ENCODE peak calls at places on chromosomes 11 and 22, in ten cellular contexts. Z is PC-3, H is endothelial cell, N is endothelial cell of umbilical vein, W is lower lobe of right lung, F is spleen, V is D721Med, K is brain microvascular endothelial cell, U is fibroblast of the aortic adventitia, C is fibroblast of pulmonary artery. A is an unnamed sample.

GRCh38 chr11:69012092-69013008 is 696 bp downstream of the MRGPRF start:
- DNase-seq in Z (no peak), H (no peak), N (no peak), W (peak), F (peak), V (no peak), K (no peak), U (peak), C (no peak), A (no peak)

GRCh38 chr22:47032956-47033647 is 270.7 kb downstream of the TBC1D22A start:
- DNase-seq in Z (no peak), H (no peak), N (no peak), W (peak), F (peak), V (no peak), K (no peak), U (no peak), C (no peak), A (no peak)

GRCh38 chr22:22720201-22720723 is 75.8 kb downstream of the GGTLC2 start:
- DNase-seq in Z (peak), H (peak), N (peak), W (no peak), F (no peak), V (no peak), K (peak), U (peak), C (peak), A (peak)

GRCh38 chr11:116537121-116537520 is 235.7 kb downstream of the BUD13 start:
- DNase-seq in Z (no peak), H (no peak), N (no peak), W (no peak), F (no peak), V (no peak), K (no peak), U (no peak), C (no peak), A (no peak)

GRCh38 chr22:48683640-48684039 is 1144.0 kb downstream of the BRD1 start:
- DNase-seq in Z (no peak), H (no peak), N (no peak), W (no peak), F (no peak), V (no peak), K (no peak), U (no peak), C (no peak), A (no peak)

GRCh38 chr11:111541209-111542061 is 915 bp downstream of the LAYN start:
- DNase-seq in Z (no peak), H (peak), N (peak), W (peak), F (peak), V (no peak), K (peak), U (peak), C (peak), A (peak)

GRCh38 chr22:40026641-40027040 is 31.9 kb downstream of the FAM83F start:
- DNase-seq in Z (no peak), H (no peak), N (no peak), W (no peak), F (peak), V (no peak), K (no peak), U (no peak), C (no peak), A (no peak)

GRCh38 chr11:125389339-125390166 is 106.5 kb downstream of the FEZ1 start:
- DNase-seq in Z (no peak), H (no peak), N (no peak), W (no peak), F (peak), V (no peak), K (no peak), U (no peak), C (no peak), A (no peak)

GRCh38 chr11:102116453-102117205 is 6.4 kb downstream of the YAP1 start:
- DNase-seq in Z (no peak), H (no peak), N (no peak), W (no peak), F (no peak), V (no peak), K (no peak), U (peak), C (peak), A (no peak)

GRCh38 chr11:43547900-43548381 is 132.6 kb upstream of the HSD17B12 start:
- DNase-seq in Z (no peak), H (no peak), N (no peak), W (no peak), F (no peak), V (no peak), K (no peak), U (no peak), C (no peak), A (no peak)

GRCh38 chr11:117519170-117519569 is 191.5 kb downstream of the CEP164 start:
- DNase-seq in Z (no peak), H (no peak), N (no peak), W (peak), F (no peak), V (peak), K (no peak), U (no peak), C (no peak), A (no peak)

GRCh38 chr22:32340437-32340836 is 17.2 kb upstream of the RFPL3 start:
- DNase-seq in Z (no peak), H (no peak), N (no peak), W (no peak), F (no peak), V (no peak), K (no peak), U (no peak), C (no peak), A (no peak)

GRCh38 chr22:48886604-48887393 is 940.9 kb downstream of the BRD1 start:
- DNase-seq in Z (no peak), H (no peak), N (no peak), W (peak), F (peak), V (no peak), K (no peak), U (no peak), C (no peak), A (no peak)

GRCh38 chr11:57203359-57203758 is 21.6 kb downstream of the LRRC55 start:
- DNase-seq in Z (no peak), H (no peak), N (peak), W (no peak), F (no peak), V (no peak), K (no peak), U (peak), C (peak), A (no peak)

GRCh38 chr11:62552931-62553838 is 6.6 kb upstream of the AHNAK start:
- DNase-seq in Z (peak), H (peak), N (peak), W (peak), F (peak), V (no peak), K (peak), U (peak), C (peak), A (no peak)

GRCh38 chr11:2041963-2042362 is 44.3 kb upstream of the H19 start:
- DNase-seq in Z (no peak), H (no peak), N (no peak), W (no peak), F (no peak), V (no peak), K (no peak), U (no peak), C (no peak), A (no peak)

DNA sequence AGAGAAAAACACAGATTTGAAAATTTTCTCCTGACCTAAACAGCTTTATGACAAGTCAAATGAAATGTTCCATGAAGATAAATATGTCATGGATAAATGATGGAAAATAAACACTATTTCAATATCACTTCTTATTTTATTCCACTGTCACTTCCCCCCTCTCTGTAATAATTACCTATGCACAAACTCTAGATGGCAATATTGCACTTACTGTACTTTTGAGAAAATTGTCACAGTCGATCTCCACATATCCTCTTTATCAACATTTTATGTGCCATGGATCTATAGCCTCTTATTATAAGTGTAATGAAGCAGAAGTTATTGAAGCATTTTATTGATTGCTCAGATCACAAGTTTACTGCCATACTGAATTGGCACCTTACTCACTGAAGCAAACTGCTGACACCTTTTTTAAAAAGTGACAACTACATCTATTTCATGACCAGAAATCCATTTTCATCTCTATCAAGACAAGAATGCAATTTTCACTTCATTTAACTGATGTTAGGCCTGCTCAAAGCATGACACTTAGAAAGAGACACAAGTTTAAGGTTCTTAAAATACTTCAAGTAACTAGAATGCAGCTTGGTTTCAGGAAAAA is 133.4 kb downstream of the DCDC1 start:
- DNase-seq in Z (peak), H (no peak), N (peak), W (no peak), F (no peak), V (no peak), K (no peak), U (peak), C (peak), A (no peak)
- TF ChIP-seq CTCF in Z (peak), H (no peak), N (no peak), W (peak), F (no peak), V (peak), K (peak), U (peak), C (peak), A (no peak)

DNA sequence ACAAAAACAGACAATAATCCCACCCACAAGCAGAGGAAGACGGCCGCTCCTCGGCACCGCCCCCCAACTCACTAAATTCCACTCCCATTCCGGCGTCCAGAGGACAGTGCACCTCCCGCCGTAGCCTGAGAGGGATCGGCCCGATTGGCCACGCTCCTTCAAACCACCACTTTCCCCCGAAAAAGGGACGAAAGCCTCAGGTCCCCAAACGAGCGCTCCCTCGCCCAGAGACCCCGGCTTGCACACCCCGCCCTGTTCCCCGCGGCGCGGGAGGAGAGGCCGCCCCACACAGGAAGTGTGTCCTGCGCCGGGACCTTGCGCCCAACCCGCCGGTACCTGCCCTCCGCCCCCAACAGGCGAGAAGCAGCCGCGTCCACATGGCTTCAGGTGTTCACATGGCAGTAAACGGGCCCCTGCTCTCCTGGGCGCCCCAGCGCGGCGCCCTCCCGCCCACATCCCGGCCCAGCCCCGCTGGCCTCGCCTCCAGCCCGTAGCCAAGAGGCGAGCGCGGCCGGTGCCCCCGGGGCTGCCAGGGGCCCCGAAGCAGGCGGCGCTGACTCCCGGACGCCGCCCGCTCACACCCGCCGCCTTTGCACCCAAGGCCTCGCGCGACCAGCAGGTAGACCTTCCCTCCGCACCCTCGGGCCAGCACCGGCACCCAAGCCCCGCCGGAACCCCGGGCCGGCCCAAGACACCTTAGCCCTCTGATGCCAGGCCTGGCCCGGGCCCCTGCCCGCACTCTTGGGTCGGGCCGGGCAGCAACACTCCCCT is 861 bp downstream of the TCF20 start:
- DNase-seq in Z (peak), H (peak), N (peak), W (peak), F (peak), V (no peak), K (no peak), U (no peak), C (peak), A (peak)
- TF ChIP-seq CTCF in Z (no peak), H (no peak), N (no peak), W (no peak), F (no peak), V (no peak), K (no peak), U (no peak), C (no peak), A (peak)

GRCh38 chr11:120079750-120080610 is 57.9 kb downstream of the TRIM29 start:
- DNase-seq in Z (no peak), H (peak), N (no peak), W (no peak), F (no peak), V (no peak), K (no peak), U (no peak), C (no peak), A (no peak)
- TF ChIP-seq CTCF in Z (peak), H (peak), N (no peak), W (peak), F (peak), V (peak), K (peak), U (peak), C (peak), A (peak)

DNA sequence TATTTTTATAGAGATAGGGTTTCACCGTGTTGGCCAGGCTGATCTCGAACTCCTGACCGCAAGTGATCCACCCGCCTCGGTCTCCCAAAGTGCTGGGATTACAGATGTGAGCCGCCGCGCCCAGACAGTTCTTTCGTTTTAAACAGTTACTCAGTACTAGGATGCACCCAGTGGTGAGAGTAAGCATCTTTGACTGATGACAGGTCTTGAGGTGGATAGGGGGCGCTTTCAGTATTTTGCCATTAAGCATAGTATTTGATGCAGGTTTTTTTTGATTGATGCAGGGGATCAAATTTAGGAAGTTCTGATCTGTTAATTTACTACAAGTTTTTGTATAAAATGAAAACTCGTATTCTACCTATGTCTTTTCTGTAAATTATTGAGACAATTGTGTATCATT is 13.2 kb upstream of the TRIM34 start:
- DNase-seq in Z (peak), H (no peak), N (no peak), W (no peak), F (no peak), V (no peak), K (no peak), U (no peak), C (no peak), A (no peak)
- TF ChIP-seq CTCF in Z (peak), H (no peak), N (no peak), W (no peak), F (no peak), V (no peak), K (peak), U (no peak), C (no peak), A (no peak)